ENCODE peak calls at places on chromosomes 2 and 18, in seven cellular contexts. I, X, M, L, S, R and U are unnamed samples.

GRCh38 chr18:35127201-35127600 is 86.0 kb downstream of the MAPRE2 start:
- DNase-seq in I (no peak), X (no peak), M (peak; percentile 8), L (no peak), S (no peak), R (no peak), U (no peak)

GRCh38 chr18:79246309-79247108 is 149.2 kb upstream of the NFATC1 start:
- DNase-seq in I (peak; percentile 73), X (peak; percentile 31), M (peak; percentile 73), L (peak; percentile 89), S (peak; percentile 71), R (peak; percentile 67), U (peak; percentile 74)

GRCh38 chr2:238043851-238044250 is 16.9 kb upstream of the SCLY start:
- DNase-seq in I (no peak), X (no peak), M (no peak), L (no peak), S (no peak), R (no peak), U (no peak)

GRCh38 chr2:232350804-232351685 is 27.5 kb upstream of the ALPP start:
- DNase-seq in I (no peak), X (no peak), M (no peak), L (peak; percentile 54), S (no peak), R (peak; percentile 45), U (peak; percentile 46)

GRCh38 chr2:202564226-202564625 is 70.5 kb upstream of the FAM117B start:
- DNase-seq in I (no peak), X (no peak), M (no peak), L (no peak), S (no peak), R (no peak), U (no peak)

GRCh38 chr2:171726841-171727460 is 39.7 kb downstream of the DYNC1I2 start:
- DNase-seq in I (no peak), X (no peak), M (peak; percentile 45), L (no peak), S (no peak), R (no peak), U (no peak)

GRCh38 chr2:165277295-165277694 is 38.1 kb downstream of the SCN2A start:
- DNase-seq in I (no peak), X (no peak), M (peak; percentile 17), L (no peak), S (no peak), R (no peak), U (no peak)

GRCh38 chr2:209787416-209787815 is 15.8 kb downstream of the UNC80 start:
- DNase-seq in I (no peak), X (no peak), M (no peak), L (no peak), S (no peak), R (no peak), U (no peak)

GRCh38 chr18:394997-395383 is 105.5 kb downstream of the COLEC12 start:
- DNase-seq in I (no peak), X (no peak), M (peak; percentile 75), L (no peak), S (no peak), R (no peak), U (no peak)

GRCh38 chr2:99140860-99141109 is 722 bp upstream of the C2orf15 start:
- DNase-seq in I (no peak), X (no peak), M (no peak), L (no peak), S (no peak), R (no peak), U (no peak)

GRCh38 chr2:219294356-219295351 is 14.5 kb downstream of the PTPRN start:
- DNase-seq in I (peak; percentile 90), X (peak; percentile 70), M (peak; percentile 70), L (peak; percentile 96), S (peak; percentile 86), R (peak; percentile 93), U (peak; percentile 94)

GRCh38 chr2:190563109-190563508 is 28.6 kb upstream of the NEMP2 start:
- DNase-seq in I (no peak), X (no peak), M (no peak), L (no peak), S (no peak), R (no peak), U (no peak)

GRCh38 chr2:105879798-105880300 is 135.1 kb downstream of the NCK2 start:
- DNase-seq in I (no peak), X (no peak), M (no peak), L (no peak), S (no peak), R (no peak), U (no peak)

GRCh38 chr2:209696836-209697711 is 74.6 kb upstream of the UNC80 start:
- DNase-seq in I (no peak), X (no peak), M (no peak), L (no peak), S (no peak), R (no peak), U (no peak)

GRCh38 chr2:43333656-43334144 is 107.3 kb upstream of the ZFP36L2 start:
- DNase-seq in I (no peak), X (no peak), M (peak; percentile 66), L (no peak), S (no peak), R (no peak), U (no peak)

GRCh38 chr18:48227206-48227605 is 182.0 kb downstream of the ZBTB7C start:
- DNase-seq in I (no peak), X (no peak), M (no peak), L (no peak), S (no peak), R (no peak), U (no peak)

GRCh38 chr2:181805228-181806038 is 86.1 kb upstream of the ITPRID2 start:
- DNase-seq in I (no peak), X (no peak), M (peak; percentile 74), L (no peak), S (no peak), R (no peak), U (no peak)

GRCh38 chr2:121104721-121105141 is 180.3 kb downstream of the TFCP2L1 start:
- DNase-seq in I (no peak), X (no peak), M (peak; percentile 13), L (no peak), S (no peak), R (no peak), U (no peak)

GRCh38 chr18:80198994-80199748 is 48.1 kb downstream of the PARD6G start:
- DNase-seq in I (no peak), X (no peak), M (no peak), L (peak; percentile 6), S (no peak), R (no peak), U (no peak)

GRCh38 chr2:191650896-191651773 is 26.8 kb upstream of the NABP1 start:
- DNase-seq in I (no peak), X (no peak), M (peak; percentile 36), L (no peak), S (no peak), R (no peak), U (no peak)

GRCh38 chr2:191571163-191571769 is 106.7 kb upstream of the NABP1 start:
- DNase-seq in I (no peak), X (no peak), M (peak; percentile 75), L (no peak), S (no peak), R (no peak), U (no peak)

GRCh38 chr2:17188726-17189125 is 329.5 kb downstream of the RAD51AP2 start:
- DNase-seq in I (no peak), X (no peak), M (no peak), L (no peak), S (no peak), R (no peak), U (no peak)
- TF ChIP-seq CTCF in I (no peak), X (no peak), M (no peak), L (no peak), S (no peak), R (no peak), U (no peak)

GRCh38 chr18:23822590-23823385 is 133.5 kb downstream of the LAMA3 start:
- DNase-seq in I (no peak), X (no peak), M (peak; percentile 49), L (no peak), S (no peak), R (no peak), U (no peak)
- TF ChIP-seq CTCF in I (no peak), X (no peak), M (no peak), L (no peak), S (no peak), R (no peak), U (no peak)

GRCh38 chr2:71706836-71707235 is 253.5 kb downstream of the DYSF start:
- DNase-seq in I (no peak), X (no peak), M (no peak), L (no peak), S (no peak), R (no peak), U (no peak)

GRCh38 chr2:71706121-71706520 is 252.8 kb downstream of the DYSF start:
- DNase-seq in I (no peak), X (no peak), M (no peak), L (no peak), S (no peak), R (no peak), U (no peak)

GRCh38 chr2:71703981-71704545 is 250.7 kb downstream of the DYSF start:
- DNase-seq in I (no peak), X (no peak), M (no peak), L (no peak), S (no peak), R (no peak), U (no peak)

GRCh38 chr2:71704688-71705087 is 251.3 kb downstream of the DYSF start:
- DNase-seq in I (no peak), X (no peak), M (no peak), L (no peak), S (no peak), R (no peak), U (no peak)

DNA sequence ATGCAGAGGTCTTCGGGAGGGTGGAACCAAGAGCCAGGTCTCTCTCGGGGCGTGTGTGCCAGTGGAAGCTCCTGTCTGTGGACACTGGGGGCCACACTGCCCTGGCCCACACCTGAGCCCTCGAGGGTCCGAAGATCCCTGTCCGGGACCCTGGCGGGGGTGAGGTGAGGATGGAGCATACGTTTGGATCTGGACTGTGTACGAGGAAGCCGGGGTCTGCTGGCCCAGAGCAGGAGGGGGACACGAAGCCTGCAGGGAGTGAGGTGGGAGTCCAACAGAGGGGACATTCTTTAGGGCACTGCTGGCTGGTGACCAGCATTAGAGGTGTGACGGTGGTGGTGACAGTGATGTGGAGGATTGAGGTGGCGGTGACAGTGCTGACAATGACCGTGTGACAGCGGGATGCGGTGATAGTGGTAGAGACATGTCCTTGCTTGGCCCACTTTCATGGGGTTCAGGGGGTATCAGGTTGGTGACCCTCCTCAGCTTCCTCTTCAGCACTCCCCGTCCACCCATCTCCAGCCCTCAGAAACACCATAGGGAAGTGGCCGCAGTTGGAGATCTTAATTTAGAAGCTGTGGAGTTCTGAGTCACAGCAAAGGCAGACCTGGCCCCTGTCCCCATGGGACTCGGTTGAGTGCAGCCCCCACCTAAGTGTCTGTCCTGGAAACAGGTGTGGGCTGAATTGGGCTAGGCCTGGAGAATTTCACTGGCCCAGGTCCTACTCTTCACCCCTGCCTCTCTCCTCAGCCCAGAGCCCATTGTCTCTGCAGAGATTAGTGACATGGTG is 252.0 kb downstream of the DYSF start:
- DNase-seq in I (no peak), X (no peak), M (no peak), L (no peak), S (no peak), R (no peak), U (no peak)
- TF ChIP-seq CTCF in I (no peak), X (no peak), M (no peak), L (no peak), S (no peak), R (no peak), U (no peak)

DNA sequence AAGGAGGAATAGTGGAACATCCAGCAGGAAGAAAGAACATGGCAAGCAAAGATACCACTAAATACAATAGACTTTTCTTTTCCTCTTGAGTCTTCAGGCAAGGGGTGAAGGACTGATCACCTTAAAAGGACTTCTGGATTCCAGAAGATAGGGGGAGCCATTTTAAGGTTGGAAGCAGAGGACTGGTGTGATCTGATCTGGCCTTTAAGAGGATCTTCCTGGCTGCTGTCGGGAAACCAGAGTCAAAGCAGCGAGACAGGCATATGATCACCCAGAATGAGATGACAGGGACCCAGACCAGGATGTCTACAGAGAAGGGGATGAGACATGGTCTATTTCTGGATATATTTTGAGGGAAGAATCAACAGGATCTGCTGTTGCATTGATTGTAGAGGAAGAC is 558.0 kb downstream of the STK39 start:
- DNase-seq in I (no peak), X (no peak), M (no peak), L (no peak), S (no peak), R (no peak), U (no peak)
- TF ChIP-seq CTCF in I (no peak), X (no peak), M (no peak), L (peak; percentile 65), S (no peak), R (no peak), U (no peak)